ENCODE peak calls at places on chromosomes 1 and 21, in six cellular contexts. L is HS-5, J is AG09319, D is NCI-H1417, W is HEK293T, R is fibroblast of pulmonary artery. G is an unnamed sample.

GRCh38 chr1:21319447-21320407 is 29.5 kb upstream of the ECE1 start:
- DNase-seq in L (no peak), J (no peak), D (peak), W (no peak), R (no peak), G (peak)

GRCh38 chr1:91791103-91791502 is 94.8 kb downstream of the TGFBR3 start:
- DNase-seq in L (no peak), J (no peak), D (no peak), W (no peak), R (no peak), G (peak)

GRCh38 chr21:29219165-29219770 is 79.5 kb upstream of the BACH1 start:
- DNase-seq in L (no peak), J (no peak), D (no peak), W (no peak), R (no peak), G (no peak)

GRCh38 chr1:22539510-22540118 is 23.7 kb upstream of the EPHA8 start:
- DNase-seq in L (no peak), J (no peak), D (no peak), W (no peak), R (no peak), G (no peak)

GRCh38 chr1:67898033-67898726 is 64.9 kb upstream of the GNG12 start:
- DNase-seq in L (no peak), J (no peak), D (no peak), W (no peak), R (no peak), G (no peak)

GRCh38 chr1:57086141-57086540 is 120.3 kb upstream of the C8B start:
- DNase-seq in L (no peak), J (no peak), D (no peak), W (no peak), R (no peak), G (no peak)

GRCh38 chr1:92774407-92774806 is 10.5 kb downstream of the EVI5 start:
- DNase-seq in L (no peak), J (no peak), D (no peak), W (no peak), R (no peak), G (no peak)

GRCh38 chr1:20483833-20484525 is 2.0 kb downstream of the CAMK2N1 start:
- DNase-seq in L (no peak), J (no peak), D (no peak), W (no peak), R (peak), G (peak)

GRCh38 chr1:234778215-234779159 is 168.5 kb upstream of the IRF2BP2 start:
- DNase-seq in L (no peak), J (no peak), D (no peak), W (peak), R (no peak), G (no peak)

GRCh38 chr1:5099018-5099417 is 444.6 kb downstream of the AJAP1 start:
- DNase-seq in L (no peak), J (no peak), D (no peak), W (no peak), R (no peak), G (peak)

GRCh38 chr1:96309783-96310182 is 411.8 kb upstream of the PTBP2 start:
- DNase-seq in L (peak), J (no peak), D (no peak), W (no peak), R (peak), G (no peak)

GRCh38 chr1:35452086-35452485 is 105.1 kb downstream of the KIAA0319L start:
- DNase-seq in L (peak), J (peak), D (no peak), W (no peak), R (peak), G (no peak)

G was measured in NCI-H345.